ENCODE peak calls at places on chromosomes 4 and X, in eight cellular contexts. Z, I, K, B, E, T, G and A are unnamed samples.
A peak's percentile ranks its signal among the peaks of the same experiment; 100 is the strongest.

GRCh38 chr4:182876006-182876405 is 41.2 kb downstream of the DCTD start:
- DNase-seq in Z (no peak), I (no peak), K (no peak), B (no peak), E (no peak), T (no peak), G (no peak), A (no peak)

GRCh38 chr4:41181037-41181436 is 33.3 kb downstream of the APBB2 start:
- DNase-seq in Z (no peak), I (no peak), K (no peak), B (no peak), E (no peak), T (no peak), G (no peak), A (no peak)

GRCh38 chr4:36944227-36944626 is 300.3 kb upstream of the NWD2 start:
- DNase-seq in Z (no peak), I (peak; percentile 91), K (no peak), B (no peak), E (no peak), T (no peak), G (no peak), A (no peak)

GRCh38 chrX:355329-356050 is 31.2 kb downstream of the PPP2R3B start:
- DNase-seq in Z (no peak), I (no peak), K (no peak), B (no peak), E (no peak), T (no peak), G (no peak), A (no peak)

GRCh38 chr4:1369091-1369450 is 22.1 kb downstream of the UVSSA start:
- DNase-seq in Z (no peak), I (no peak), K (no peak), B (no peak), E (no peak), T (no peak), G (no peak), A (no peak)

GRCh38 chr4:137768196-137768595 is 235.9 kb upstream of the PCDH18 start:
- DNase-seq in Z (no peak), I (no peak), K (peak; percentile 24), B (no peak), E (no peak), T (no peak), G (no peak), A (no peak)

GRCh38 chr4:177574446-177574845 is 132.2 kb upstream of the AGA start:
- DNase-seq in Z (peak; percentile 52), I (no peak), K (peak; percentile 27), B (no peak), E (no peak), T (no peak), G (no peak), A (no peak)

GRCh38 chr4:85573270-85573669 is 98.3 kb downstream of the ARHGAP24 start:
- DNase-seq in Z (no peak), I (no peak), K (no peak), B (no peak), E (no peak), T (no peak), G (no peak), A (no peak)

GRCh38 chrX:112874140-112874539 is 33.5 kb upstream of the AMOT start:
- DNase-seq in Z (peak; percentile 2), I (peak; percentile 46), K (peak; percentile 15), B (no peak), E (no peak), T (no peak), G (no peak), A (no peak)

GRCh38 chr4:102404551-102404969 is 59.3 kb upstream of the SLC39A8 start:
- DNase-seq in Z (no peak), I (no peak), K (no peak), B (no peak), E (no peak), T (no peak), G (no peak), A (peak; percentile 11)

GRCh38 chrX:118974908-118975671 is 672 bp downstream of the LONRF3 start:
- DNase-seq in Z (peak; percentile 43), I (no peak), K (no peak), B (peak; percentile 60), E (no peak), T (no peak), G (peak; percentile 41), A (peak; percentile 59)

GRCh38 chrX:73850124-73851013 is 287.4 kb downstream of the CHIC1 start:
- DNase-seq in Z (peak; percentile 58), I (peak; percentile 74), K (peak; percentile 9), B (peak; percentile 9), E (peak; percentile 7), T (peak; percentile 35), G (no peak), A (peak; percentile 45)

GRCh38 chrX:145715641-145716138 is 101.9 kb upstream of the SLITRK2 start:
- DNase-seq in Z (no peak), I (no peak), K (peak; percentile 1), B (no peak), E (no peak), T (no peak), G (peak; percentile 31), A (no peak)

GRCh38 chrX:145716226-145716625 is 101.4 kb upstream of the SLITRK2 start:
- DNase-seq in Z (no peak), I (no peak), K (no peak), B (no peak), E (no peak), T (no peak), G (no peak), A (no peak)
- H3K9me3 ChIP-seq in Z (no peaks in the 10 kb centered on the region), I (peaks cover 6% of the 10 kb centered on the region), K (no peaks in the 10 kb centered on the region), B (no peaks in the 10 kb centered on the region), E (no peaks in the 10 kb centered on the region), T (peaks cover 16% of the 10 kb centered on the region), G (peaks cover 28% of the 10 kb centered on the region), A (no peaks in the 10 kb centered on the region)

DNA sequence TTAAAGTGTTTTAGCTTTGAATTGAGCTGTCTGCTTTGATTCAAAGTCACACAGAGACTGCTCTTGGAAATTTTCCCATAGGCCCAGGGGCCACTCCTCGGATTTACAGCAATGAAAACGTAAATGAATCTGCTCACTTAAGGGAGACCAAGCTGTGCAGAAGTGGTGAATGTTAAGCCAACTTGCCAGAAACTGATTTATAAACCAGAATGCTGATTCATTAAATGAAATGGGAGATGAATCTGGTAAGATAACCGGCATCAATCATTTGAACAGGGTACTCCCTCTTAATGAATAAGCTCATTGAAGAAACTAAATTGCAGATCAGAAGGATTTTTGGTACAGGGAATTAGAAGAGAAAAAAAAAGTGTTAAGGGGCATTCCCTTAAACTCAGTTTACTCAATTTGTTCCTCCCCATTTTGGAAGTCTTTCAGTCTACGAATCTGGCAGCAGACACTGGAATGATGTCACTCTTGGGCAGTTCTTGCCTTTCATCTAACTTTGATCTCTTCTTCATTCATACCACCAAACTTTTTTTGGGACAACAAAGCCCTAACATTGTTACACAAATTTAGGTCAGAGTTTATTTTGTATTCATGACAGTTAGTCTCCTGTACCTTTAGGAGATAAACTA is 363.3 kb upstream of the MAGEB2 start:
- DNase-seq in Z (no peak), I (no peak), K (no peak), B (no peak), E (no peak), T (no peak), G (no peak), A (no peak)
- H3K79me2 ChIP-seq in Z (no peaks in the 10 kb centered on the region), I (no peaks in the 10 kb centered on the region), K (no peaks in the 10 kb centered on the region), B (no peaks in the 10 kb centered on the region), E (no peaks in the 10 kb centered on the region), T (no peaks in the 10 kb centered on the region), G (no peaks in the 10 kb centered on the region), A (no peaks in the 10 kb centered on the region)

GRCh38 chrX:143837010-143837409 is 46.9 kb upstream of the UBE2NL start:
- DNase-seq in Z (no peak), I (no peak), K (no peak), B (no peak), E (no peak), T (no peak), G (no peak), A (no peak)
- H3K9me3 ChIP-seq in Z (no peaks in the 10 kb centered on the region), I (peaks cover 5% of the 10 kb centered on the region), K (no peaks in the 10 kb centered on the region), B (no peaks in the 10 kb centered on the region), E (no peaks in the 10 kb centered on the region), T (no peaks in the 10 kb centered on the region), G (peaks cover 23% of the 10 kb centered on the region), A (no peaks in the 10 kb centered on the region)

GRCh38 chr4:152522245-152522644 is 13.6 kb downstream of the FBXW7 start:
- DNase-seq in Z (no peak), I (no peak), K (no peak), B (no peak), E (no peak), T (no peak), G (no peak), A (no peak)
- H3K79me2 ChIP-seq in Z (peaks cover 89% of the 10 kb centered on the region), I (peaks cover 33% of the 10 kb centered on the region), K (peaks cover 18% of the 10 kb centered on the region), B (peaks cover 79% of the 10 kb centered on the region), E (peaks cover 96% of the 10 kb centered on the region), T (peaks cover 90% of the 10 kb centered on the region), G (peaks cover 6% of the 10 kb centered on the region), A (peaks cover 90% of the 10 kb centered on the region)

DNA sequence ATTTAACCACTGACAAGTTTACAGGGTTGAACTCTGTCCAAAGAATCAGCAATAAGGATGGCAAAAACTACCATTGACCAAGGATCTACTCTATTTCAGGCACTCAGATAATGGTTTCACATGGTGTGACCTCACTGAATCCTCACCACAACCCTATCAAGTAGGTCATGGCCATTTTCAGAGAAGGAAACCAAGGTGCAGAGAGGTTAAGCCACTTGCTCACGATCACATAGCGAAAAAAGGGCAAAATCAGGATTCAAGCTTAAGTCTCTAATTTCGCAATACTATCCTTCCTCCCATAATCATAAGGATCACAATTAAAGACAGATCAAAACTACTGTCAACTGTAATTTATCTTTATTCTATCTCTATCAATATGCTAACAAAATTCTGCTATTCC is 191.0 kb upstream of the AFF2 start:
- DNase-seq in Z (no peak), I (no peak), K (no peak), B (no peak), E (no peak), T (no peak), G (no peak), A (no peak)
- H3K9me3 ChIP-seq in Z (no peaks in the 10 kb centered on the region), I (no peaks in the 10 kb centered on the region), K (no peaks in the 10 kb centered on the region), B (no peaks in the 10 kb centered on the region), E (no peaks in the 10 kb centered on the region), T (peaks cover 6% of the 10 kb centered on the region), G (peaks cover 30% of the 10 kb centered on the region), A (no peaks in the 10 kb centered on the region)

GRCh38 chr4:106325800-106326199 is 9.4 kb downstream of the AIMP1 start:
- DNase-seq in Z (no peak), I (no peak), K (no peak), B (no peak), E (no peak), T (peak; percentile 57), G (no peak), A (no peak)

GRCh38 chr4:106317815-106318214 is 1.5 kb downstream of the AIMP1 start:
- DNase-seq in Z (no peak), I (no peak), K (no peak), B (no peak), E (no peak), T (no peak), G (no peak), A (no peak)

GRCh38 chr4:106320235-106320634 is 3.9 kb downstream of the AIMP1 start:
- DNase-seq in Z (no peak), I (no peak), K (no peak), B (no peak), E (no peak), T (no peak), G (no peak), A (no peak)

GRCh38 chr4:106318511-106318910 is 2.2 kb downstream of the AIMP1 start:
- DNase-seq in Z (peak; percentile 6), I (no peak), K (no peak), B (no peak), E (no peak), T (no peak), G (no peak), A (no peak)

GRCh38 chr4:106323119-106323518 is 6.8 kb downstream of the AIMP1 start:
- DNase-seq in Z (no peak), I (no peak), K (no peak), B (no peak), E (no peak), T (no peak), G (no peak), A (no peak)
- H3K79me2 ChIP-seq in Z (peaks cover 42% of the 10 kb centered on the region), I (peaks cover 67% of the 10 kb centered on the region), K (peaks cover 31% of the 10 kb centered on the region), B (peaks cover 56% of the 10 kb centered on the region), E (peaks cover 65% of the 10 kb centered on the region), T (peaks cover 63% of the 10 kb centered on the region), G (no peaks in the 10 kb centered on the region), A (peaks cover 44% of the 10 kb centered on the region)